ENCODE peak calls at places on chromosome 17, in five cellular contexts. L, G, D, R and Q are unnamed samples.

GRCh38 chr17:32813021-32813420 is 63.9 kb downstream of the MYO1D start:
- DNase-seq in G (no peak), D (no peak), R (no peak), L (no peak), Q (no peak)

GRCh38 chr17:48529191-48529979 is 1.4 kb downstream of the HOXB1 start:
- DNase-seq in R (no peak), D (no peak), L (no peak), G (no peak), Q (no peak)

GRCh38 chr17:67779098-67779672 is 46.1 kb upstream of the BPTF start:
- DNase-seq in D (peak), L (peak), R (peak), G (peak), Q (peak)

GRCh38 chr17:59381716-59382570 is 50.5 kb downstream of the YPEL2 start:
- DNase-seq in R (no peak), L (peak), G (no peak), D (no peak), Q (no peak)

GRCh38 chr17:7992516-7992915 is 9.9 kb upstream of the GUCY2D start:
- DNase-seq in G (no peak), R (no peak), D (no peak), L (peak), Q (no peak)

GRCh38 chr17:50884354-50885311 is 18.5 kb upstream of the TOB1 start:
- DNase-seq in G (no peak), D (no peak), L (no peak), R (no peak), Q (no peak)

GRCh38 chr17:7435676-7436555 is 681 bp downstream of the TMEM102 start:
- DNase-seq in D (peak), G (peak), L (no peak), R (no peak), Q (no peak)

GRCh38 chr17:33992113-33992512 is 263.0 kb upstream of the CCL2 start:
- DNase-seq in G (no peak), R (no peak), D (no peak), L (no peak), Q (no peak)

GRCh38 chr17:14304222-14304844 is 3.5 kb downstream of the HS3ST3B1 start:
- DNase-seq in R (no peak), L (no peak), G (no peak), D (no peak), Q (no peak)

GRCh38 chr17:7538891-7539290 is 10.0 kb upstream of the TNFSF12 start:
- DNase-seq in R (no peak), L (no peak), D (no peak), G (no peak), Q (no peak)

GRCh38 chr17:19311016-19311415 is 51.5 kb downstream of the B9D1 start:
- DNase-seq in G (peak), L (no peak), D (no peak), R (no peak), Q (no peak)

GRCh38 chr17:7559307-7560171 is 989 bp downstream of the TNFSF13 start:
- DNase-seq in D (no peak), L (no peak), G (no peak), R (no peak), Q (no peak)

GRCh38 chr17:75615301-75615700 is 17.9 kb upstream of the SMIM5 start:
- DNase-seq in G (no peak), D (no peak), R (no peak), L (no peak), Q (no peak)

GRCh38 chr17:82929676-82930042 is 89.8 kb upstream of the ZNF750 start:
- DNase-seq in G (peak), L (no peak), D (no peak), R (no peak), Q (no peak)

GRCh38 chr17:47413872-47414271 is 90.1 kb downstream of the EFCAB13 start:
- DNase-seq in G (no peak), R (peak), L (no peak), D (no peak), Q (no peak)

GRCh38 chr17:79761894-79762570 is 15.9 kb upstream of the CBX2 start:
- DNase-seq in L (no peak), G (no peak), R (no peak), D (no peak), Q (no peak)

GRCh38 chr17:9200197-9200662 is 178.9 kb downstream of the NTN1 start:
- DNase-seq in R (no peak), D (no peak), L (no peak), G (no peak), Q (no peak)

GRCh38 chr17:34235389-34236028 is 19.6 kb upstream of the CCL2 start:
- DNase-seq in R (no peak), L (no peak), D (no peak), G (peak), Q (peak)

GRCh38 chr17:330993-331701 is 21.5 kb downstream of the RPH3AL start:
- DNase-seq in R (no peak), L (no peak), G (peak), D (no peak), Q (peak)

GRCh38 chr17:56819431-56820145 is 14.1 kb downstream of the C17orf67 start:
- DNase-seq in G (peak), L (no peak), R (peak), D (peak), Q (peak)

GRCh38 chr17:7551396-7551795 is 2.5 kb downstream of the TNFSF12 start:
- DNase-seq in G (no peak), L (no peak), D (no peak), R (no peak), Q (no peak)

GRCh38 chr17:75270218-75270965 is 639 bp downstream of the MIF4GD start:
- DNase-seq in D (peak), R (peak), G (peak), L (peak), Q (peak)

GRCh38 chr17:1752425-1752941 is 9.4 kb upstream of the SERPINF1 start:
- DNase-seq in R (peak), D (peak), G (peak), L (no peak), Q (no peak)

GRCh38 chr17:77214743-77215142 is 74.0 kb downstream of the SEC14L1 start:
- DNase-seq in R (no peak), G (peak), L (no peak), D (peak), Q (no peak)

GRCh38 chr17:35795871-35796265 is 427 bp upstream of the MMP28 start:
- DNase-seq in L (no peak), D (no peak), G (no peak), R (no peak), Q (no peak)

GRCh38 chr17:58936295-58936694 is 170.4 kb downstream of the TRIM37 start:
- DNase-seq in R (no peak), D (no peak), G (no peak), L (no peak), Q (no peak)

GRCh38 chr17:75774988-75775668 is 9.5 kb upstream of the UNK start:
- DNase-seq in R (no peak), D (no peak), L (peak), G (no peak), Q (no peak)

GRCh38 chr17:61405686-61406542 is 6.3 kb downstream of the TBX2 start:
- DNase-seq in R (no peak), G (peak), D (no peak), L (no peak), Q (no peak)

GRCh38 chr17:18921912-18922451 is 30.0 kb upstream of the SLC5A10 start:
- DNase-seq in L (no peak), G (no peak), R (no peak), D (peak), Q (no peak)

GRCh38 chr17:67260051-67260987 is 15.3 kb upstream of the HELZ start:
- DNase-seq in D (peak), L (no peak), G (no peak), R (no peak), Q (peak)

GRCh38 chr17:74768069-74768762 is 7.9 kb downstream of the NAT9 start:
- DNase-seq in R (peak), G (peak), D (no peak), L (peak), Q (no peak)

GRCh38 chr17:13597723-13598347 is 3.9 kb downstream of the HS3ST3A1 start:
- DNase-seq in G (peak), R (no peak), L (no peak), D (peak), Q (no peak)

GRCh38 chr17:42698736-42699414 is 16.5 kb downstream of the CNTNAP1 start:
- DNase-seq in R (peak), G (peak), L (no peak), D (no peak), Q (peak)

GRCh38 chr17:57357830-57358426 is 101.6 kb downstream of the MSI2 start:
- DNase-seq in L (no peak), G (no peak), R (no peak), D (no peak), Q (no peak)

DNA sequence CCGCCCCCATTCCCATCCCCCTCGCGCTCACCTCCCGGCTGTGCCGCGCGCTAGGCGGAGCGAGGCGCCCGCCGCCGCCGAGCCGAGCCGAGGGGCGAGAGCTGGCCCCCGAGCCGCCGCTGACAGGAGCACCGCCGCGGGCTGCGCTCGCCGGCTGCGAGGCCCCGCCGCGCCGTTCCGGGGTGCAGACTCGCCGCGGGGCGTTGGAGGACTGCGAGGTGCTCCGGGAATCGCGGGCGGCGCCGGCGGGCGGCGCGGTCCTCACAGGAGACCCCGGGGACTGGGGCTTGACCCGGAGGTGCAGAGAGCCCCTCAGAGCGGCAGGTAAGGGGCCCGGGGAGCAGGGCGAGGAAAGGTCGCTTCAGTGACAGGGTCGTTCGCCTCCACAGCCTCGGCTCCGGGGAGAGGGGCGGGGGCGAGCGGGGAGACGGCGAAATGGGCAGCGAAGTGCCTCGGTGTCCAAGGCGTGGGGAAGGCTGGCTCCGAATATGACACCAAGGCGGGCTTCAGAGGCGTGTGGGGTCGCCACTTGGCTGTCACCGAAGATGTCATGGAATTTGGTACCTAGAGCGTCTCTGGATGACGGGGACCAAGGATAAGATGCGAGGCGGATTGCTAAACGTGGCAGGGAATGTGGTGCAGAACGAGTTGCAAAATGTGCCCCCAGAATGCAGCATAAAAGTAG is 533 bp downstream of the TANC2 start:
- DNase-seq in L (no peak), R (peak), D (peak), G (no peak), Q (peak)
- TF ChIP-seq POLR2A in L (no peak), R (no peak), D (no peak), G (no peak), Q (no peak)

GRCh38 chr17:28710948-28711722 is 553 bp downstream of the PROCA1 start:
- DNase-seq in G (peak), L (peak), D (peak), R (peak), Q (peak)

GRCh38 chr17:28711723-28712036 is at the start of gene PROCA1:
- DNase-seq in G (no peak), L (no peak), R (no peak), D (no peak), Q (no peak)

GRCh38 chr17:28712705-28713415 is 1.2 kb upstream of the PROCA1 start:
- DNase-seq in R (no peak), D (no peak), G (no peak), L (no peak), Q (no peak)

GRCh38 chr17:28714281-28714680 is 2.6 kb upstream of the PROCA1 start:
- DNase-seq in G (no peak), L (no peak), R (no peak), D (peak), Q (no peak)

GRCh38 chr17:28712037-28712704 is 483 bp upstream of the PROCA1 start:
- DNase-seq in R (no peak), G (no peak), D (no peak), L (no peak), Q (peak)
- TF ChIP-seq POLR2A in R (no peak), G (no peak), D (no peak), L (no peak), Q (no peak)

DNA sequence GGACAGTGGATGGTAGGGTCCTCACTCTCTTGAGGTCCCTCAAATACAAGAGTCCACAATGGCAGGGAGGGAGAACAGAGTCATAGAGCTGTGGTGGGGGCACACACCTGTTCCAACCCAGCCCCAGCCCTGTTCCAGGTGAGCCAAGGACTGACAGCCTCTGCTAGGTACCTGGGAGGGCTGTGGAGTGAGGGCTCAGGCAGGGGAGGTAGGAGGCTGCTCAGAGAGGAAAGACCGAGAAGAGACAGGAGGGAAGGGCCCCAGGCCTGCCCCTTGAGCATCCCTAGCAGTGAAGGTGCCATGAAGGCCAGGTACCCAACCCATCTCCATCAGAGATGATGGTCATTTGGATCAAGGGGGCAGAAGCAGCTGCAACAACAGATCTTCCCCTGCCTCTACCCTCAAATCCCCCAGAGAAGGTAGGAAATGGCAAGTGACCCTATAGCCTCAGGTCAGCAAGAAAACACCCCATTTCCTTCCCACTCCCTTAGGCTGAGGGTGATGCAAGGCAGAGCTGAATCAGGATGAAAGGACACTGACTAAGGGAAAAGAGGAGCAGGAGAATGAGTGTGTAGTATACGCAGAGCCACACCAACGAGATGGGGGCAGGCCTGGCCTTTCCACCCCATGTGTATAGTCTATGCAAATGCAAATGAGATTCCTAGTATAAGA is 28.6 kb downstream of the CD300LG start:
- DNase-seq in L (no peak), R (no peak), D (no peak), G (no peak), Q (no peak)
- TF ChIP-seq POLR2A in L (no peak), R (no peak), D (no peak), G (no peak), Q (no peak)

GRCh38 chr17:3888343-3889171 is 4.3 kb downstream of the CAMKK1 start:
- DNase-seq in D (no peak), L (peak), G (peak), R (peak), Q (peak)
- TF ChIP-seq POLR2A in D (no peak), L (no peak), G (peak), R (no peak), Q (peak)

DNA sequence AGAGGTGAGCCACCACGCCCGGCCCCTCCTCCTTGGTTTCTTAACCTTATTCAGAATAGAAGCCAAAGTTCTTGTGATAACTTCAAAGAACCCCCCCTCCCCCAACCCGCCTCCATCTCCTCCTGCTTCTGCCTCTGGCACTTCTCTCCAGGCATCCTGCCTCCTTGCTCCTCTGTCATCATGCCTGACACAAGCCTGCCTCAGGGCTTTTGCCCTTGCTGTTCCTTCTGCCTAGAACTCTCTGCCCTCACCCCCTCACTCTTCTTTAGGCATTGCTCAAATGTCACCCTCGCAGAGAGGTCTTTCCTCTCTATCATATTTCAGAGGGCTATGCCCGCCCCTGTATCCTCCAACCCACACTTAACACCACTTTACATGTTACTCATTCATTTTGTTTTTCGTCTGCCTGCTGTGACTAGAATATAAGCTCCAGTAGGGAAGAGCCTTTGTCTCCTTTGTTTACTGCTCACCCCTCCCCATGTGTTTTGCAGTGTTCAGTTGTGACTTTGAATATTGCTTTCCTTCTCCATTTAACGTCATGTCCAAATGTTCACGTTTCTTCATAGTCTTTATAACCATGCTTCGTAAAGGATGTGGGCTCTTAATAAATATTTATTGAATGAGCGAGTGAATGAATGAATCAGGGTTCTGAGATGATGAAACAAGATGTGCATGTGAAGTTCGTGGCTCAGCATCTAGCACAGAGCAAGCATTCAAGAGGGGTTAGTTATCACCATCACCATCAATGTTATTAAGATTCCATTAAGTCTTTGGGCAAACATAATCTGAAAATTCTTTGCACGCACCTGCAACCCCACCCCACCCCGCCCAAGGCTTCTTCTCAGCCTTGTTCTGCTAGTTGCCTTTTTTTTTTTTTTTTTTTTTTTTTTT is 186.2 kb upstream of the WSCD1 start:
- DNase-seq in G (no peak), D (no peak), L (no peak), R (no peak), Q (no peak)
- TF ChIP-seq POLR2A in G (no peak), D (no peak), L (no peak), R (no peak), Q (no peak)

DNA sequence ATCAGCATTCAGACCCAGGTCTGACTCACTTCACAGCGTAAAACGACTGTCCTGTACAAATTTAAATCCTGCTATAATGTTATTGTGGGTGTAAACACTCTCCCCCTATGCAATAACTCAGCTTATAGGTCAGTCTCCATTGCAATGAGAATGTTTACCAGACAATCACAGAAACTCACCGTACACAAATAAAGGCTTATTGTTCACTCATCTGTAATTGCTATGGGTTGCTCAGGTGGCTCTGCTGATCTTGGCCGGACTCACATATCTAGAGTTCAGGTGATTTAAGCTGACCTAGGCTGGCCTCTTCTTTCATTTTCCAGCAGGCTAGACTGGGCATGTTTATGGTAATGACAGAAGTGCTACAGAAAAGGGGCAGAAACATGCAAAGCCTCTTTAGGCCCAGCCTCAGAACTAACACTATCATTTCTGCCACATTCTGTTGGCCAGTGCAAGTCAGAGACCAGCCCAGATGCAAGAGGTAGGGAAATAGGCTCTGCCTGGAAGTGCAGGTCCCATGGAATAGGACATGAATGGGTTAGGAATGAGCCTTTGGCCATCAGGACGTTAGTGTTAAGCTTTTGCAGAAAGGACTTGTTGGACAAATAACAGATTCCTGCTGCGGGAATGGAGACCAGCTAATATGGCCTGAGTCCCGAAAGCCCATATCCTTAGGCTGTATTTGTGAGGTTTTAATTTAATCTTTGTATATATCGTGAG is 44.0 kb downstream of the HLF start:
- DNase-seq in D (no peak), L (no peak), R (no peak), G (no peak), Q (no peak)
- TF ChIP-seq POLR2A in D (no peak), L (no peak), R (no peak), G (no peak), Q (no peak)

GRCh38 chr17:44910231-44911106 is 4.8 kb downstream of the GFAP start:
- DNase-seq in D (no peak), R (no peak), G (no peak), L (no peak), Q (no peak)

GRCh38 chr17:44912763-44913544 is 2.3 kb downstream of the GFAP start:
- DNase-seq in G (no peak), D (no peak), R (no peak), L (peak), Q (no peak)

GRCh38 chr17:44913676-44914075 is 1.6 kb downstream of the GFAP start:
- DNase-seq in D (no peak), L (peak), R (no peak), G (no peak), Q (no peak)

GRCh38 chr17:44909681-44910144 is 5.6 kb downstream of the GFAP start:
- DNase-seq in R (peak), L (no peak), G (no peak), D (no peak), Q (peak)

GRCh38 chr17:44911133-44912001 is 3.9 kb downstream of the GFAP start:
- DNase-seq in L (no peak), G (peak), D (peak), R (peak), Q (peak)
- TF ChIP-seq POLR2A in L (no peak), G (no peak), D (no peak), R (peak), Q (no peak)